ENCODE peak calls at places on chromosomes 7 and 10, in five cellular contexts. L, J, F, P and O are unnamed samples.

GRCh38 chr10:90204956-90205695 is 503.7 kb downstream of the KIF20B start:
- DNase-seq in J (no peak), F (no peak), P (no peak), L (no peak), O (no peak)

GRCh38 chr7:13241416-13241815 is 554.0 kb downstream of the ARL4A start:
- DNase-seq in F (no peak), P (no peak), J (no peak), L (no peak), O (no peak)

GRCh38 chr7:102111063-102111757 is 175.5 kb upstream of the SH2B2 start:
- DNase-seq in J (no peak), F (no peak), P (no peak), L (no peak), O (no peak)

GRCh38 chr10:86362566-86363183 is 3.9 kb downstream of the GRID1 start:
- DNase-seq in L (no peak), J (peak; percentile 45), P (no peak), F (no peak), O (no peak)

GRCh38 chr10:78015546-78015945 is 13.8 kb downstream of the POLR3A start:
- DNase-seq in L (no peak), P (no peak), F (no peak), J (no peak), O (no peak)

GRCh38 chr10:120514035-120514620 is 57.1 kb downstream of the PLPP4 start:
- DNase-seq in P (no peak), F (no peak), L (no peak), J (no peak), O (no peak)

GRCh38 chr7:131431289-131431688 is 103.6 kb downstream of the MKLN1 start:
- DNase-seq in F (no peak), P (peak; percentile 50), J (no peak), L (peak; percentile 38), O (no peak)

GRCh38 chr10:117071293-117072050 is 66.5 kb upstream of the SHTN1 start:
- DNase-seq in F (no peak), P (no peak), J (no peak), L (no peak), O (no peak)

GRCh38 chr7:85004402-85004801 is 182.5 kb downstream of the SEMA3D start:
- DNase-seq in J (no peak), F (no peak), P (no peak), L (no peak), O (no peak)

GRCh38 chr7:38451840-38452239 is 178.4 kb upstream of the TARP start:
- DNase-seq in P (no peak), J (no peak), L (no peak), F (no peak), O (no peak)

GRCh38 chr7:30992414-30992813 is 28.7 kb downstream of the GHRHR start:
- DNase-seq in L (no peak), P (peak; percentile 62), J (no peak), F (no peak), O (no peak)

GRCh38 chr10:123621910-123622309 is 44.2 kb upstream of the GPR26 start:
- DNase-seq in J (no peak), L (no peak), P (no peak), F (no peak), O (no peak)

GRCh38 chr7:54729096-54729495 is 29.9 kb downstream of the SEC61G start:
- DNase-seq in P (no peak), L (no peak), J (no peak), F (no peak), O (no peak)

GRCh38 chr10:6089334-6090219 is 743 bp downstream of the RBM17 start:
- DNase-seq in L (no peak), J (peak; percentile 80), F (peak; percentile 31), P (peak; percentile 25), O (no peak)

GRCh38 chr7:14104861-14105260 is 115.4 kb upstream of the ETV1 start:
- DNase-seq in L (no peak), J (no peak), P (no peak), F (no peak), O (no peak)

GRCh38 chr10:103709341-103709920 is 145.9 kb downstream of the SH3PXD2A start:
- DNase-seq in J (no peak), F (no peak), L (no peak), P (no peak), O (no peak)

GRCh38 chr7:47456210-47456955 is 125.5 kb downstream of the TNS3 start:
- DNase-seq in L (no peak), F (no peak), P (no peak), J (no peak), O (no peak)

GRCh38 chr10:114754445-114755320 is 66.9 kb upstream of the FHIP2A start:
- DNase-seq in J (no peak), F (no peak), L (no peak), P (no peak), O (no peak)

GRCh38 chr10:69826789-69827532 is 25.3 kb downstream of the COL13A1 start:
- DNase-seq in F (no peak), P (no peak), J (no peak), L (no peak), O (no peak)

DNA sequence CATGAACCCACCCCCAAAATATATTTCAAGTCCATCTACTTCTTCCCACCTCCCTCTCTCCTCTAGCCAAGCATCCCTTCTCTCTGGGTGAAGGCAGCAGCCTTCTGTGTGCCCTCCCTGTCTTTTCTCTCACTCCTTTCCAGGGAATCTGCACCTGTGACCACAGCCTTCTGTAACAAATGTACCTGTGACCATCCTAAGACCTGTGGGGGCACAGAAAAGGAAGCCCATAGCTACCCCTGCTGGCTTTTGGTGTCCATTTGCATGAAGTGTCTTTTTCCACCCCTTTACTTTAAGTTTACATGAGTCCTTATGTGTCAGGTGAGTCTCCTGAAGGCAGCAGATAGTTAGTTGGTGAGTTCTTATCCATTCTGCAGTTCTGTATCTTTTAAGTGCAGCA is 2.0 kb upstream of the TBXAS1 start:
- DNase-seq in F (no peak), L (no peak), J (no peak), P (no peak), O (no peak)
- TF ChIP-seq CTCF in F (no peak), L (no peak), J (no peak), P (peak; percentile 18), O (no peak)

DNA sequence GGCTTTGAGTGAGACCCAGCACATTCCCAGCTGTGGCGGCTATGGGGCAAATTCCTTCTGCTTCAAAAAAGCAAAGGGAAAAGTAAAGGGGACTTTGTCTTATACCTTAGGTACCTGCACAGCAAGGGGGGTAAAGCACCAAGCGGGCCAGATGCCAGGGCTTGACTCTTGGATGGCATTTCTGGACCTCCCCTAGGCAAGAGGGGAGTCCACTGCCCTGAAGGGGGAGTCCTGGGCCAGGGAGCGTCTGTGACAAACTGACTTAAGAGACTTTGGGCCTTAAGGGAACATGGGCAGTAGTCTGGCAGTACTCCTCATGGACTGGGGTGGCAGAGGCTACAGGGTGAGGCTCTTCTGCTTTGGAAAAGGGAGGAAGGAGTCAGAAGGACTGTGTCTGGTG is 16.1 kb upstream of the FOXI2 start:
- DNase-seq in F (no peak), J (no peak), L (no peak), P (no peak), O (no peak)
- H3K4me3 ChIP-seq in F (no peak overlapping the region), J (no peak overlapping the region), L (no peak overlapping the region), P (no peak overlapping the region), O (no peak overlapping the region)

DNA sequence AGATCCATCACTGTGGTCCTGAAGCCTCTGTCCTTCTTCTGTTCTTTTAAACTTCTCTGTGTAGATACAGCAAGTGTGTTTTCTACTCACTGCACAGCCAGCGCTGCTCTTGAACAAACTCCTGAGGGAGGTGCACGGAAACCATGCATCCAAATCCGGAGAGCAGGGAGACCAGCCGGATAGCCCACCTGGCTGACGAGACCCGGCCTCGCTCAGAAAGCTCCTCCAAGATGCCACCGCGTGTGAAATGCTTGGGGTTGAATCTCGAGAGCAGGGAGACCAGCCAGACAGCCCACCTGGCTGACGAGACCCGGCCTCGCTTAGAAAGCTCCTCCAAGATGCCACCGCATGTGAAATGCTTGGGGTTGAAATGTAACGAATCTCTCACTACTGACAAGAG is 602.0 kb downstream of the PTPRN2 start:
- DNase-seq in L (no peak), P (no peak), F (no peak), J (peak; percentile 39), O (no peak)
- H3K9me3 ChIP-seq in L (no peaks in the 10 kb centered on the region), P (peaks cover 12% of the 10 kb centered on the region), F (no peaks in the 10 kb centered on the region), J (no peaks in the 10 kb centered on the region), O (no peaks in the 10 kb centered on the region)

DNA sequence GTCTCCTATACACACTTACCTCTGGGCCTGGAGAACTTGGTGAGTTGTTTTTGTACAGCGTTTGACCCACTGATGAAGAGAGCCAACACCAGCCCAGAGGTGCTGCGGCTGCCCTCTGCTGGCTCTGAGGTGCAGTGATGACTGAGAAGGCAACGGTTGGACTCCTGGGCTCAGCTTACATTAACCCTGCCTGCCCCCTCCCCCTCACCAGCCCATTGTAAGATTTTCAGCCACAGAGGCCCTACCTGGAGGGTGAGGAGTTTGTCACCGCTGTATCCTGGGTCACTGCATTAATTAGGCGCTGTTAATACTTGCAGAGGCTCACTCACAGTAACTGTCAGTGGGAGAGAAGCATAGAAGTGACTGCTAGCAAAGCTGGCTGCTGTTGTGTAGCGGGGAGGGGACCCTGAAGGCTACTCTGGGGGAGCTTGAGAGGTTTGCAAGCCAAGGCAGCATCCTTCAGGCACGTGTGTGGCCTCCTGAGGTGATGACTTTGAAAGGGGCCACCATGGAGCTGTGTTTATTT is 18.9 kb upstream of the ANKRD2 start:
- DNase-seq in P (no peak), F (peak; percentile 54), J (no peak), L (peak; percentile 72), O (no peak)
- TF ChIP-seq CTCF in P (peak; percentile 95), F (peak; percentile 29), J (peak; percentile 82), L (peak; percentile 93), O (peak; percentile 62)

GRCh38 chr7:142812437-142813215 is 41.9 kb downstream of the PRSS2 start:
- DNase-seq in J (no peak), P (no peak), L (no peak), F (no peak), O (no peak)
- H3K4me3 ChIP-seq in J (no peak overlapping the region), P (no peak overlapping the region), L (no peak overlapping the region), F (no peak overlapping the region), O (no peak overlapping the region)

DNA sequence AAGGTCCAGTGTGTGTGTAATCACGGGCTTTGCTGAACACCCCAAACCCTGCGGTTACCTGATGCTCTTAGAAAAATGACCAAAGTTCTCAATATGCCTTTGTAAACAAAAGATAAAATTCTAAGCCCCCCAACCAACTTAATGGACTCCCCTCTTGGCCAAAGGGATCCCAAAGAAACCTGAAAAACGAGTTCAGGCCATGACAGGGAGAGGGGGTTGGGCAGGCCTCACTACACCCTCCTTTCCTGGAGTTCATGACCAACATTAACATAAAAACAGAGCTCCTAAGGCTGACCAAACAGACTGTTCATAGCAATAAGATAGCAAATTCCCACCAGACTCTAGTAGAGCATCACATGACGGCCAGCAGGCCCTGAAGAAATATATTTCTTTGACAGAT is 3.0 kb upstream of the VIPR2 start:
- DNase-seq in F (no peak), L (no peak), P (no peak), J (no peak), O (no peak)
- H3K9me3 ChIP-seq in F (no peaks in the 10 kb centered on the region), L (no peaks in the 10 kb centered on the region), P (no peaks in the 10 kb centered on the region), J (no peaks in the 10 kb centered on the region), O (no peaks in the 10 kb centered on the region)